ENCODE peak calls at places on chromosomes 16 and 17, in four cellular contexts. H is GM12878, F is K562, L is HepG2. U is an unnamed sample.

GRCh38 chr17:62653002-62653830 is 25.7 kb downstream of the MRC2 start:
- DNase-seq in H (peak; percentile 64), F (peak; percentile 88), L (no peak), U (peak; percentile 70)

GRCh38 chr17:7234100-7235012 is at the start of gene DVL2:
- DNase-seq in H (peak; percentile 79), F (peak; percentile 79), L (peak; percentile 88), U (peak; percentile 91)

GRCh38 chr16:4386951-4387565 is 15.4 kb downstream of the VASN start:
- DNase-seq in H (no peak), F (no peak), L (no peak), U (no peak)

GRCh38 chr17:14268264-14268663 is 31.6 kb upstream of the CDRT15 start:
- DNase-seq in H (no peak), F (no peak), L (peak; percentile 50), U (no peak)

GRCh38 chr17:14910916-14911315 is 354.2 kb downstream of the PMP22 start:
- DNase-seq in H (no peak), F (no peak), L (no peak), U (no peak)

GRCh38 chr16:11554054-11554453 is 32.7 kb downstream of the LITAF start:
- DNase-seq in H (no peak), F (no peak), L (no peak), U (no peak)

GRCh38 chr16:79325211-79325610 is 275.3 kb downstream of the MAF start:
- DNase-seq in H (no peak), F (no peak), L (no peak), U (no peak)

GRCh38 chr17:58215685-58216084 is 3.4 kb downstream of the MKS1 start:
- DNase-seq in H (no peak), F (no peak), L (no peak), U (no peak)

GRCh38 chr16:24013733-24014645 is 178.2 kb downstream of the PRKCB start:
- DNase-seq in H (peak; percentile 98), F (no peak), L (no peak), U (no peak)

GRCh38 chr17:22507823-22508222 is 815.5 kb downstream of the KCNJ18 start:
- DNase-seq in H (no peak), F (no peak), L (peak; percentile 15), U (no peak)

GRCh38 chr17:72031219-72031906 is 89.5 kb upstream of the SOX9 start:
- DNase-seq in H (no peak), F (no peak), L (no peak), U (no peak)

GRCh38 chr17:50621562-50621961 is 13.1 kb upstream of the ABCC3 start:
- DNase-seq in H (no peak), F (peak; percentile 45), L (no peak), U (no peak)

GRCh38 chr16:2825049-2825742 is 4.9 kb upstream of the ZG16B start:
- DNase-seq in H (no peak), F (no peak), L (no peak), U (no peak)

GRCh38 chr17:76014925-76015261 is 12.2 kb downstream of the EVPL start:
- DNase-seq in H (no peak), F (peak; percentile 42), L (no peak), U (no peak)

GRCh38 chr16:50403491-50403890 is 34.7 kb upstream of the BRD7 start:
- DNase-seq in H (no peak), F (no peak), L (no peak), U (no peak)

GRCh38 chr16:68921654-68922053 is 78.3 kb downstream of the TANGO6 start:
- DNase-seq in H (no peak), F (no peak), L (peak; percentile 61), U (no peak)

GRCh38 chr17:61753696-61754095 is 109.6 kb downstream of the BRIP1 start:
- DNase-seq in H (no peak), F (no peak), L (no peak), U (no peak)

GRCh38 chr17:27321372-27321771 is 27.5 kb downstream of the WSB1 start:
- DNase-seq in H (no peak), F (no peak), L (no peak), U (no peak)

GRCh38 chr17:57874434-57875108 is 24.7 kb upstream of the MRPS23 start:
- DNase-seq in H (no peak), F (no peak), L (no peak), U (no peak)

GRCh38 chr17:47663997-47664941 is 14.6 kb downstream of the KPNB1 start:
- DNase-seq in H (peak; percentile 41), F (peak; percentile 39), L (peak; percentile 63), U (peak; percentile 68)

GRCh38 chr16:84520778-84521770 is 16.6 kb upstream of the MEAK7 start:
- DNase-seq in H (no peak), F (no peak), L (no peak), U (no peak)

GRCh38 chr16:11005611-11005975 is 61.2 kb downstream of the CLEC16A start:
- DNase-seq in H (no peak), F (no peak), L (no peak), U (no peak)

GRCh38 chr17:41919840-41920579 is 1.3 kb upstream of the ACLY start:
- DNase-seq in H (no peak), F (no peak), L (no peak), U (no peak)

GRCh38 chr16:25065899-25066298 is 45.6 kb upstream of the LCMT1 start:
- DNase-seq in H (no peak), F (peak; percentile 27), L (peak; percentile 15), U (peak; percentile 15)

GRCh38 chr16:12354296-12354818 is 377.8 kb downstream of the SNX29 start:
- DNase-seq in H (no peak), F (no peak), L (no peak), U (no peak)

GRCh38 chr16:65070831-65071230 is 51.0 kb downstream of the CDH11 start:
- DNase-seq in H (no peak), F (no peak), L (peak; percentile 70), U (no peak)

GRCh38 chr17:64777413-64778101 is 115.5 kb upstream of the SMURF2 start:
- DNase-seq in H (no peak), F (no peak), L (no peak), U (no peak)

GRCh38 chr17:50872710-50873424 is 6.7 kb upstream of the TOB1 start:
- DNase-seq in H (no peak), F (no peak), L (no peak), U (no peak)

GRCh38 chr17:1173456-1174370 is 6.1 kb downstream of the ABR start:
- DNase-seq in H (no peak), F (no peak), L (no peak), U (no peak)
- TF ChIP-seq BHLHE40 in H (no peak), F (no peak), L (no peak), U (no peak)

DNA sequence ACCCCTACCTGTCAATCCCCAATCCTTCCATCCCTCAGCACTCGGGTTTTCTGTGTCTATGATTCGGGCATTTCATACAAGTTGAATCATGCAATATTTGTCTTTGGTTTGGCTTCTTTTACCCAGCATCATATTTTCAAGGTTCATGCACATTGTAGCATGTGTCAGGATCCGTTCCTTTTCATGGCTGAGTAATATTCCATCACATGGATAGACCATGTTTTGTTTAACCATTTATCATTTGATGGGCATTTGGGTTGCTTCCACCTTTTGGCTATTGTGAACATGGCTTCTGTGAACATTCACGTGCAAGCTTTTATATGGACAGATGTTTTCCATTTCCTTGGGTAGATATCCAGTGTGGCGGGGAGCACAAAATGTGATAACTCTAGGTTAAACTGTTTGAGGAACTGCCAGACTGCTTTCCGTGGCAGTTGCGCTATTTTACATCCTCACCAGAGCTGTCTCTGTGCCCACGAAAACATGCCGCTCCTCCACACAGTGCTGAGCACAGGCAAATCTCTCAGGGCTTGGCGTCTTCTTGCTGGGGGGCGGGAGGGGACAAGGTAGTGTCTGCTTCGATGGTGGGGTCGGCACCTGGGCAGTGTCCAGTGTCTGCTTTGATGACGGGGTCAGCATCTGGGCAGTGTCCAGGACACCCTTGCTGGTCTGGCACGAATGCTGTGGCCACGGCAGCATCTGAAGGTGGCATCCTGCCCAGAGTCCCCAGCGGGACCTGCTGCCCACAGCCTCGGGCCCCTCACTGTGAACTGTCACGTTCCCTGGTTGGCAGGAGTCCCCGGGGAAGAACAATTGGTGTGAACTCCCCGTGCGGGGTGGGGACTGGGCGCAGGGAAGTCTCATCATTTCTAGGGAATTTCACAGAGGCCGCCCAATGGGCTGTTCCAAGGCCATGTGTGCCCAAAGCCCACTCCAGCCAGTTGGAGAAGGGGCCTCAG is 32.4 kb upstream of the JPH3 start:
- DNase-seq in H (no peak), F (no peak), L (no peak), U (no peak)
- TF ChIP-seq SP1 in H (no peak), F (no peak), L (no peak), U (no peak)

DNA sequence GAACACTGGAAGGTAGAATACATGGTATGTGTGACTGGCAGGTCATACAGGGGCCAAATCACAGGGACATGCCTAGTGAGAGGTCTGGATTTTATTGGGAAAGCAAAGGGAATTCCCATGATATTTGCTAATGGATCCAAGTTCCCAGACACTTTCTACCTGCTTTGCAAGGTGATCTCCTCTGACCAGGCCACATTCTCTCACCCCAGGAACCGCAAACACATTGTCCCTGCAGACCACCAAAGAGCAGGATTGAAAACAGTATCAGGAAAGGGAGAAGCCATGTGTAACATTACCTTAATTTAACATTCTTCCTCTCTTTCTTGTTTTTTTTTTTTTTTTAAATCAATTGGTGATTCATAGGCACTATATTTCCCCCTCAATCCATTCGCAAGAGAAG is 155.2 kb upstream of the CCL2 start:
- DNase-seq in H (no peak), F (no peak), L (no peak), U (no peak)
- TF ChIP-seq BHLHE40 in H (no peak), F (no peak), L (no peak), U (no peak)

DNA sequence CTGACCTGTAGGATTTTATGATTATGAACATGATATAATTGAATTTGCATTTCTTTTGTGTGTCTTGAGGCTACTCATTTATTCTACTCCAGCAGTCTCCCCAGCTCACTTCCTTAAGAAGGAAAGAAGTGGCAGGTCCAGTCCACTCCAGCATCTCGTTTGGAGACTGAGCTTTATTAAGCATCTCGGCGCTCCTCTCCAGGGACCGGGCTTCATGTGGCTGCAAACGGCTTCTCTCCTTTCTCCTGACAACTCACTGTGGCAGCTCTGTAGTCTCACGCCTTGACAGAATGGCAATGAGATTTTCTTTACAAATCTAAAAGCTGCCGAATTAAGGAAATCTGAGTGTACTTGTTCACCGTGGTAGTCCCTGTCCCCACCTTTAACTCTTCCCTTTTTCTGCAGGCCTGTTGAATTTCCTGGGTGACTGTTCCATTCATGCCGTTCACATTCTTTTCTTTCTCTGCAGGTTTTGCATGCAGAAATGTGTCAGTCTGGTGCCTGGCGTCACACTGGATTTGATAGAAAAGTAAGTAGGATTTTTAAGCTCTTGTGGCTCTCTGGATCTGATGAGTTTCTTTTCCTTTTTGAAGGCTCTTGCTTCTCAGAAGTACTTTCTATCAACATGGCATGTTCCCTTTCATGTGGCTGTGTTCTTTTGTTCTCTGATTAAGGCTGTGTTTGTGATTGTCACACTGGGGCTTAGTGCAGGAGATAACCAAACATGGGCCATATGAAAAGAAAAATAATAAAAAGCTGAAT is 200.5 kb upstream of the CHMP6 start:
- DNase-seq in H (no peak), F (no peak), L (peak; percentile 23), U (no peak)
- TF ChIP-seq SP1 in H (no peak), F (no peak), L (no peak), U (no peak)

U was measured in HEK293T.